ENCODE peak calls at places on chromosomes 3 and 15, in eight cellular contexts. R is iPS-NIHi11; S is activated effector memory CD4-positive, alpha-beta T cell treated with Interleukin-2 at 50 U/mL for 16 hours; H is CD4-positive, alpha-beta T cell; U is lower leg skin; C is mammary epithelial cell; K is HFFc6; J is activated T-cell treated with anti-CD3 and anti-CD28 coated beads, Interleukin-2, amount 50 U/mL, for 24 hours. D is an unnamed sample.

GRCh38 chr3:194537732-194538247 is 51.0 kb upstream of the ATP13A3 start:
- DNase-seq in C (peak), R (peak), H (no peak), K (peak), S (no peak), U (no peak), J (no peak), D (peak)

GRCh38 chr3:23829242-23829934 is 23.6 kb downstream of the UBE2E1 start:
- DNase-seq in J (no peak), C (no peak), H (no peak), K (no peak), R (no peak), S (no peak), U (no peak), D (no peak)

GRCh38 chr3:47293822-47294221 is 11.1 kb downstream of the KLHL18 start:
- DNase-seq in R (no peak), H (no peak), U (no peak), J (no peak), S (no peak), K (no peak), C (no peak), D (no peak)

GRCh38 chr3:160924776-160925175 is 168.7 kb downstream of the PPM1L start:
- DNase-seq in C (no peak), K (no peak), S (no peak), H (no peak), J (no peak), U (no peak), R (no peak), D (no peak)

GRCh38 chr15:57752426-57752825 is 45.9 kb downstream of the POLR2M start:
- DNase-seq in R (peak), K (no peak), U (peak), S (no peak), C (no peak), J (no peak), H (no peak), D (no peak)

GRCh38 chr3:78725703-78726246 is 1042.0 kb downstream of the ROBO1 start:
- DNase-seq in U (no peak), C (no peak), J (no peak), K (no peak), H (no peak), R (no peak), S (no peak), D (no peak)

GRCh38 chr3:137511655-137512054 is 252.5 kb upstream of the SOX14 start:
- DNase-seq in C (no peak), R (no peak), K (no peak), H (no peak), U (no peak), S (no peak), J (no peak), D (no peak)

GRCh38 chr15:64229129-64229724 is 66.4 kb upstream of the PPIB start:
- DNase-seq in C (no peak), U (no peak), S (no peak), K (no peak), R (no peak), J (no peak), H (no peak), D (peak)

D was measured in myocyte.